ENCODE peak calls at places on chromosomes 13 and 19, in eight cellular contexts. One of them, this sample, is unnamed.

GRCh38 chr13:62300021-62300420 is 884.4 kb upstream of the PCDH20 start:
- DNase-seq in T-helper 17 cell: no peak
- DNase-seq in NCI-H510A treated with DMSO at 0.1 percent for 48 hours: no peak
- DNase-seq in fibroblast of pulmonary artery: no peak
- DNase-seq in ELR: no peak
- DNase-seq in anterior cingulate cortex: no peak
- DNase-seq in T-helper 1 cell: no peak
- DNase-seq in body of pancreas: no peak
- DNase-seq in this sample: no peak

GRCh38 chr13:100815476-100816046 is 141.0 kb upstream of the TMTC4 start:
- DNase-seq in T-helper 17 cell: no peak
- DNase-seq in NCI-H510A treated with DMSO at 0.1 percent for 48 hours: no peak
- DNase-seq in fibroblast of pulmonary artery: no peak
- DNase-seq in ELR: no peak
- DNase-seq in anterior cingulate cortex: no peak
- DNase-seq in T-helper 1 cell: no peak
- DNase-seq in body of pancreas: no peak
- DNase-seq in this sample: no peak

GRCh38 chr19:47489072-47489914 is 5.3 kb upstream of the KPTN start:
- DNase-seq in T-helper 17 cell: no peak
- DNase-seq in NCI-H510A treated with DMSO at 0.1 percent for 48 hours: no peak
- DNase-seq in fibroblast of pulmonary artery: no peak
- DNase-seq in ELR: no peak
- DNase-seq in anterior cingulate cortex: no peak
- DNase-seq in T-helper 1 cell: no peak
- DNase-seq in body of pancreas: no peak
- DNase-seq in this sample: no peak

GRCh38 chr13:27679396-27679795 is 57.7 kb downstream of the POLR1D start:
- DNase-seq in T-helper 17 cell: no peak
- DNase-seq in NCI-H510A treated with DMSO at 0.1 percent for 48 hours: no peak
- DNase-seq in fibroblast of pulmonary artery: no peak
- DNase-seq in ELR: peak
- DNase-seq in anterior cingulate cortex: no peak
- DNase-seq in T-helper 1 cell: no peak
- DNase-seq in body of pancreas: no peak
- DNase-seq in this sample: no peak

GRCh38 chr19:16435238-16435911 is 36.4 kb downstream of the EPS15L1 start:
- DNase-seq in T-helper 17 cell: no peak
- DNase-seq in NCI-H510A treated with DMSO at 0.1 percent for 48 hours: no peak
- DNase-seq in fibroblast of pulmonary artery: peak
- DNase-seq in ELR: peak
- DNase-seq in anterior cingulate cortex: peak
- DNase-seq in T-helper 1 cell: no peak
- DNase-seq in body of pancreas: peak
- DNase-seq in this sample: no peak

GRCh38 chr13:101453784-101454201 is 1.3 kb downstream of the ITGBL1 start:
- DNase-seq in T-helper 17 cell: no peak
- DNase-seq in NCI-H510A treated with DMSO at 0.1 percent for 48 hours: peak
- DNase-seq in fibroblast of pulmonary artery: no peak
- DNase-seq in ELR: peak
- DNase-seq in anterior cingulate cortex: no peak
- DNase-seq in T-helper 1 cell: no peak
- DNase-seq in body of pancreas: peak
- DNase-seq in this sample: no peak

GRCh38 chr19:50357178-50358100 is 8.0 kb downstream of the NAPSA start:
- DNase-seq in T-helper 17 cell: peak
- DNase-seq in NCI-H510A treated with DMSO at 0.1 percent for 48 hours: no peak
- DNase-seq in fibroblast of pulmonary artery: peak
- DNase-seq in ELR: peak
- DNase-seq in anterior cingulate cortex: peak
- DNase-seq in T-helper 1 cell: peak
- DNase-seq in body of pancreas: peak
- DNase-seq in this sample: peak

GRCh38 chr13:90912247-90912646 is 435.2 kb upstream of the MIR17HG start:
- DNase-seq in T-helper 17 cell: no peak
- DNase-seq in NCI-H510A treated with DMSO at 0.1 percent for 48 hours: no peak
- DNase-seq in fibroblast of pulmonary artery: no peak
- DNase-seq in ELR: no peak
- DNase-seq in anterior cingulate cortex: no peak
- DNase-seq in T-helper 1 cell: no peak
- DNase-seq in body of pancreas: no peak
- DNase-seq in this sample: no peak

GRCh38 chr13:62287764-62288163 is 872.1 kb upstream of the PCDH20 start:
- DNase-seq in T-helper 17 cell: no peak
- DNase-seq in NCI-H510A treated with DMSO at 0.1 percent for 48 hours: no peak
- DNase-seq in fibroblast of pulmonary artery: no peak
- DNase-seq in ELR: no peak
- DNase-seq in anterior cingulate cortex: no peak
- DNase-seq in T-helper 1 cell: no peak
- DNase-seq in body of pancreas: no peak
- DNase-seq in this sample: no peak

GRCh38 chr19:18895038-18895827 is 725 bp downstream of the CERS1 start:
- DNase-seq in T-helper 17 cell: no peak
- DNase-seq in NCI-H510A treated with DMSO at 0.1 percent for 48 hours: peak
- DNase-seq in fibroblast of pulmonary artery: peak
- DNase-seq in ELR: peak
- DNase-seq in anterior cingulate cortex: peak
- DNase-seq in T-helper 1 cell: no peak
- DNase-seq in body of pancreas: peak
- DNase-seq in this sample: peak

GRCh38 chr19:4098493-4098892 is 25.4 kb downstream of the MAP2K2 start:
- DNase-seq in T-helper 17 cell: no peak
- DNase-seq in NCI-H510A treated with DMSO at 0.1 percent for 48 hours: no peak
- DNase-seq in fibroblast of pulmonary artery: no peak
- DNase-seq in ELR: no peak
- DNase-seq in anterior cingulate cortex: no peak
- DNase-seq in T-helper 1 cell: no peak
- DNase-seq in body of pancreas: no peak
- DNase-seq in this sample: no peak

GRCh38 chr13:41470187-41470586 is 12.8 kb downstream of the RGCC start:
- DNase-seq in T-helper 17 cell: no peak
- DNase-seq in NCI-H510A treated with DMSO at 0.1 percent for 48 hours: no peak
- DNase-seq in fibroblast of pulmonary artery: no peak
- DNase-seq in ELR: no peak
- DNase-seq in anterior cingulate cortex: no peak
- DNase-seq in T-helper 1 cell: no peak
- DNase-seq in body of pancreas: no peak
- DNase-seq in this sample: no peak

GRCh38 chr19:37988758-37989635 is 82.0 kb downstream of the SIPA1L3 start:
- DNase-seq in T-helper 17 cell: no peak
- DNase-seq in NCI-H510A treated with DMSO at 0.1 percent for 48 hours: no peak
- DNase-seq in fibroblast of pulmonary artery: no peak
- DNase-seq in ELR: no peak
- DNase-seq in anterior cingulate cortex: no peak
- DNase-seq in T-helper 1 cell: no peak
- DNase-seq in body of pancreas: no peak
- DNase-seq in this sample: no peak

GRCh38 chr13:21320642-21321034 is 138.5 kb downstream of the ZDHHC20 start:
- DNase-seq in T-helper 17 cell: no peak
- DNase-seq in NCI-H510A treated with DMSO at 0.1 percent for 48 hours: no peak
- DNase-seq in fibroblast of pulmonary artery: no peak
- DNase-seq in ELR: no peak
- DNase-seq in anterior cingulate cortex: no peak
- DNase-seq in T-helper 1 cell: no peak
- DNase-seq in body of pancreas: no peak
- DNase-seq in this sample: no peak

This sample was measured in KG1.